ENCODE peak calls at places on chromosomes 6 and 20, in four cellular contexts. One of them, this sample, is unnamed. For H3K9me3, the result is how much of the 10 kb centered on the place peaks cover.

GRCh38 chr6:74857157-74857556 is 348.7 kb downstream of the COL12A1 start:
- DNase-seq in IMR-90: no peak
- DNase-seq in adrenal gland: no peak
- DNase-seq in OCI-LY7: no peak
- DNase-seq in this sample: no peak

GRCh38 chr6:163170294-163170883 is 244.1 kb upstream of the QKI start:
- DNase-seq in IMR-90: no peak
- DNase-seq in adrenal gland: no peak
- DNase-seq in OCI-LY7: peak
- DNase-seq in this sample: no peak

GRCh38 chr6:160139420-160139851 is 17.8 kb downstream of the SLC22A1 start:
- DNase-seq in IMR-90: peak
- DNase-seq in adrenal gland: peak
- DNase-seq in OCI-LY7: no peak
- DNase-seq in this sample: no peak

GRCh38 chr20:9348316-9348715 is 166.1 kb upstream of the LAMP5 start:
- DNase-seq in IMR-90: no peak
- DNase-seq in adrenal gland: no peak
- DNase-seq in OCI-LY7: no peak
- DNase-seq in this sample: no peak

GRCh38 chr6:161917645-161918044 is 643.8 kb upstream of the AGPAT4 start:
- DNase-seq in IMR-90: no peak
- DNase-seq in adrenal gland: no peak
- DNase-seq in OCI-LY7: no peak
- DNase-seq in this sample: no peak

GRCh38 chr20:46014517-46015396 is 6.0 kb downstream of the MMP9 start:
- DNase-seq in IMR-90: no peak
- DNase-seq in adrenal gland: peak
- DNase-seq in OCI-LY7: no peak
- DNase-seq in this sample: no peak

GRCh38 chr6:104859225-104860146 is at the start of gene HACE1:
- DNase-seq in IMR-90: peak
- DNase-seq in adrenal gland: peak
- DNase-seq in OCI-LY7: peak
- DNase-seq in this sample: peak

GRCh38 chr6:100346828-100347227 is 117.9 kb downstream of the SIM1 start:
- DNase-seq in IMR-90: peak
- DNase-seq in adrenal gland: no peak
- DNase-seq in OCI-LY7: no peak
- DNase-seq in this sample: no peak

GRCh38 chr20:51237790-51238189 is 214.9 kb upstream of the KCNG1 start:
- DNase-seq in IMR-90: no peak
- DNase-seq in adrenal gland: no peak
- DNase-seq in OCI-LY7: no peak
- DNase-seq in this sample: no peak

GRCh38 chr6:157193443-157193996 is 129.8 kb downstream of the TMEM242 start:
- DNase-seq in IMR-90: no peak
- DNase-seq in adrenal gland: no peak
- DNase-seq in OCI-LY7: no peak
- DNase-seq in this sample: no peak

GRCh38 chr6:111291334-111291705 is 191.7 kb downstream of the REV3L start:
- DNase-seq in IMR-90: no peak
- DNase-seq in adrenal gland: peak
- DNase-seq in OCI-LY7: no peak
- DNase-seq in this sample: no peak

GRCh38 chr20:53738039-53738944 is 144.7 kb upstream of the ZNF217 start:
- DNase-seq in IMR-90: peak
- DNase-seq in adrenal gland: peak
- DNase-seq in OCI-LY7: peak
- DNase-seq in this sample: peak

GRCh38 chr6:99295276-99295675 is 54.2 kb downstream of the FAXC start:
- DNase-seq in IMR-90: no peak
- DNase-seq in adrenal gland: no peak
- DNase-seq in OCI-LY7: no peak
- DNase-seq in this sample: no peak

GRCh38 chr20:56200456-56200855 is 48.1 kb upstream of the MC3R start:
- DNase-seq in IMR-90: no peak
- DNase-seq in adrenal gland: no peak
- DNase-seq in OCI-LY7: peak
- DNase-seq in this sample: no peak

GRCh38 chr6:27553123-27553904 is 80.4 kb upstream of the ZNF184 start:
- DNase-seq in IMR-90: peak
- DNase-seq in adrenal gland: no peak
- DNase-seq in OCI-LY7: peak
- DNase-seq in this sample: no peak

GRCh38 chr6:21166754-21167153 is 426.8 kb upstream of the SOX4 start:
- DNase-seq in IMR-90: no peak
- DNase-seq in adrenal gland: no peak
- DNase-seq in OCI-LY7: no peak
- DNase-seq in this sample: no peak

GRCh38 chr20:38894091-38894847 is 31.9 kb upstream of the FAM83D start:
- DNase-seq in IMR-90: no peak
- DNase-seq in adrenal gland: no peak
- DNase-seq in OCI-LY7: no peak
- DNase-seq in this sample: peak

DNA sequence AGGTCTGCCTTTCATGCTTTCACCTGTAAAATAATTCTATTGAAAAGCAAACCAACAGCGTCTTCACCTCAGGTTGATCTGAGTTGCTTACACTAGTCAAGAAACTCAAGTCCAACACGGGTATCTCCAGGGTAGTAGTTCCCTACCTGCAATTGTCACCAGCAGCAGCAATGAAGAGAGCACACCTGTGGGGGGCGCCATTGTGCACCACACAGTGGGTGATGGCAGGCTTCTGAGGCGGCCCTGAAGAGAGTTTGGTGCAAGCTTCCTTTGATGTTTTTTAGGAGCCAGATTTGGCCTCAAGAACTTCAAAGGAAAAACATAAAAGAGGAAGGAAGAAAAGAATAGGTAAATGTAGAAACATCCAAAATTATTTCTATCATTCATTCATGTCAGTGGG is 45.1 kb downstream of the KIAA0319 start:
- DNase-seq in IMR-90: no peak
- DNase-seq in adrenal gland: no peak
- DNase-seq in OCI-LY7: no peak
- DNase-seq in this sample: no peak
- TF ChIP-seq CTCF in IMR-90: no peak
- TF ChIP-seq CTCF in adrenal gland: no peak
- TF ChIP-seq CTCF in OCI-LY7: peak
- TF ChIP-seq CTCF in this sample: no peak

DNA sequence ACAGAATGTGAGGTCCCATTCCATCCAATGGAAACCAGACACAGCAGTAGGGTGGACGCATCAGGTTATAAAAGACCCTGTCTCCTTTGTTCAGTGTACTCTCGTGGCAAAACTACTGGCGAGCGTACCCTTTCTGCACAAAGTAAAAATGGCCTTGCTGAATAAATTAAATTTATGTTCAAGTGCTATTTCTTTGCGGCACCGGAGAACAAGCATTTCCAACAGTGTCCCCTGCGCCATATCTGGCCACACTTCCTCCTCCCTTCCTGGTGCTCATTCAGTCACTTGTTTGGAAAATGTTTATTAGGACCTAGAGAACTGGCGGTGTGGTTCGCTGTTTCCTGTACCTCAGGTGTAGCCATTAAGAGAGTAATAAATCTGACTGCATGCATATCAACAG is 46.9 kb upstream of the DACT2 start:
- DNase-seq in IMR-90: no peak
- DNase-seq in adrenal gland: no peak
- DNase-seq in OCI-LY7: no peak
- DNase-seq in this sample: no peak
- H3K9me3 ChIP-seq in IMR-90: under half
- H3K9me3 ChIP-seq in adrenal gland: under half
- H3K9me3 ChIP-seq in OCI-LY7: under half
- H3K9me3 ChIP-seq in this sample: under half

GRCh38 chr20:4812641-4813075 is 90.9 kb downstream of the PRND start:
- DNase-seq in IMR-90: no peak
- DNase-seq in adrenal gland: no peak
- DNase-seq in OCI-LY7: peak
- DNase-seq in this sample: no peak

GRCh38 chr20:4810446-4811019 is 88.8 kb downstream of the PRND start:
- DNase-seq in IMR-90: no peak
- DNase-seq in adrenal gland: no peak
- DNase-seq in OCI-LY7: no peak
- DNase-seq in this sample: no peak

GRCh38 chr20:4811257-4811656 is 89.5 kb downstream of the PRND start:
- DNase-seq in IMR-90: no peak
- DNase-seq in adrenal gland: no peak
- DNase-seq in OCI-LY7: no peak
- DNase-seq in this sample: no peak

GRCh38 chr20:4812216-4812615 is 90.5 kb downstream of the PRND start:
- DNase-seq in IMR-90: no peak
- DNase-seq in adrenal gland: no peak
- DNase-seq in OCI-LY7: peak
- DNase-seq in this sample: no peak

DNA sequence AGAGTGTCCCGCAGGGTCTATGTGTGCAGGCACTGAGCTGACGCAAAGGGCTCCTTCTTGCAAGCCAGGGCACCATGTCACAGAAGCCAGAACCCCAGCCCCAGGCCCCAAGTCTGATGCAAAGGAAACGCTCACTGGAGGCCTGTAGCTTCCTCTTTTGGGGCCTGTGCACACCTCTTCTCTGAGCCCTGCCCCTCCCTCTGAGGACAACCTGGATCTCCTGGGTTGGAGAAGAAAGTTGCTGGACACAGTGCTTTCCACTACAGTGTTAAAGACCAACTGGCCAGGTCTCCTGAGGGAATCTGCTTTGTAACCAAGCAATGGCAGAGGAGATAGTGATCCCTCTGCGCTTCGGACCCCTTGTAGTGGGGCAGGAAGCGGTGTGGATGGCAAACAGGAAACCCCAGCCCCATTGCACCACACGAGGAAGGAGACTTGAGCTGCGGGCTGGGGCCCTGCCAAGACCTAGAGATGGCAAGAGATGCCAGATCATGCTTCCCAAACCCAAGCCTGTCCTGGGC is 90.0 kb downstream of the PRND start:
- DNase-seq in IMR-90: no peak
- DNase-seq in adrenal gland: peak
- DNase-seq in OCI-LY7: peak
- DNase-seq in this sample: no peak
- H3K27ac ChIP-seq in IMR-90: no peak
- H3K27ac ChIP-seq in adrenal gland: peak
- H3K27ac ChIP-seq in OCI-LY7: peak
- H3K27ac ChIP-seq in this sample: no peak

DNA sequence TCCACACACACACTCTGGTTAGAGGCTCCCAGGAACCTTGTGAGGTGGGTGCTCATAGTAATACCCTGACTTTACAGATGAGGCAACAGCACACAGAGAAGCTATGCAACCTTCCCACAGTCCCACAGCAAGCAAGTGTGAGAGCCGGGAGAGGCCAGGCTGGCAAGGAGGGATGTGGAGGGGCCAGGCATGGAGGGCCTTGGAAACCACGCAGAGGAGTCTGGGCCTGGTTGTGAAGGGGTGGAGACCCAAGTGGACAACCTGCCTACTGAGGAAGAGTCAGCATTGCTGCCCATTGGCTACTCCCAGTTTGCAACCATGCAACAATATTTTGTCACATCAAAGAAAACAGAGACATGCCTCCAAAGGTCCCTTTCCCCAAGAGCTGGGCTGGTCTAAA is 68.5 kb downstream of the NOL4L start:
- DNase-seq in IMR-90: no peak
- DNase-seq in adrenal gland: no peak
- DNase-seq in OCI-LY7: no peak
- DNase-seq in this sample: no peak
- TF ChIP-seq CTCF in IMR-90: no peak
- TF ChIP-seq CTCF in adrenal gland: no peak
- TF ChIP-seq CTCF in OCI-LY7: no peak
- TF ChIP-seq CTCF in this sample: no peak

DNA sequence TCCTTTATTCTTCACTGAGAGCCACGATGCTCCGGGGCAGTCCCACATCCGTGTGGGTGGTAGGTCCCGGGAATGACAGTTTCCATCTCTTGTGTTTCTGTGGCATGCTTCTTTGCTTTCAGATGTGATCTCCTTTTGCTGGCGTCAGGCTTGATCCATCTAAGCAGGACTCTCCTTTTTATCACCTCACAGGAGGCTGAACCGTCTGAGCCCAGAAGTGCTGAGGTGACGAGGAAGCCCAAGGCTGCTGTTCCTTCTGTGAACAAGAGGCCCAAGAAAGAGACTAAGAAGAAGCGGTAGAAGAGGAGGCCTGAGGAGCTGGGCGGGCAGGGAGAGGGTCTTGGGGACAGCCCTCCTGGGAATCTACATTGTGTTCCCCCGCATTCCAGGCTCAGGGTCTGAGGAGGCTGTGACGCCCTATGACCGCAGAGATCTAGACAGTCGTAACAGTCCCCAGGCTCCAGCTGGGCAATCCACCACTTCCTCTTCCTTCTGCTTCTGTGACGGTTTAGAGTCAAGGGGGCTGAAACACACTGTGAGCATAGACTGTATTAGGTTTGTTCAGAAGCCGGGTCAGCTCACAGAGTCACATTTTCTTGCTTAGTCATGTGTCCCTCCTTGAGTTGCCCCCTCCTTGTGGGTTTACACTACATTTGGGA is 26.8 kb downstream of the MANBAL start:
- DNase-seq in IMR-90: no peak
- DNase-seq in adrenal gland: no peak
- DNase-seq in OCI-LY7: peak
- DNase-seq in this sample: no peak
- H3K9me3 ChIP-seq in IMR-90: under half
- H3K9me3 ChIP-seq in adrenal gland: under half
- H3K9me3 ChIP-seq in OCI-LY7: under half
- H3K9me3 ChIP-seq in this sample: under half